ENCODE peak calls at places on chromosomes 3 and 15, in eight cellular contexts. V is GM12878, I is A549, Y is HepG2, Q is HCT116, W is K562, M is SK-N-SH, S is H1. N is an unnamed sample.

GRCh38 chr3:71048948-71049347 is 534.6 kb downstream of the FOXP1 start:
- DNase-seq in W (no peak), V (no peak), S (no peak), Q (no peak), I (no peak), Y (peak; percentile 88), M (no peak), N (peak; percentile 88)

GRCh38 chr3:110343945-110344344 is 727.7 kb upstream of the NECTIN3 start:
- DNase-seq in Y (peak; percentile 19), W (no peak), I (no peak), S (no peak), Q (no peak), V (no peak), M (no peak), N (peak; percentile 9)

GRCh38 chr3:12239301-12239700 is 49.6 kb upstream of the PPARG start:
- DNase-seq in W (no peak), M (no peak), V (no peak), Y (no peak), Q (no peak), S (no peak), I (no peak), N (no peak)

GRCh38 chr3:111881480-111881879 is 22.4 kb downstream of the PHLDB2 start:
- DNase-seq in S (no peak), Y (no peak), Q (no peak), I (no peak), W (no peak), M (no peak), V (no peak), N (no peak)

GRCh38 chr15:48974865-48975264 is 11.1 kb upstream of the SHC4 start:
- DNase-seq in S (no peak), Q (peak; percentile 8), W (peak; percentile 31), V (no peak), I (peak; percentile 4), M (peak; percentile 54), Y (no peak), N (peak; percentile 5)

GRCh38 chr15:59373215-59373614 is 544 bp upstream of the MYO1E start:
- DNase-seq in Q (no peak), W (no peak), I (no peak), Y (no peak), S (no peak), V (no peak), M (no peak), N (no peak)

GRCh38 chr15:85603160-85603559 is 191.6 kb downstream of the KLHL25 start:
- DNase-seq in Q (no peak), V (no peak), I (no peak), M (no peak), S (no peak), Y (no peak), W (no peak), N (no peak)

GRCh38 chr3:137771401-137772230 is 7.5 kb downstream of the SOX14 start:
- DNase-seq in V (no peak), Y (no peak), M (peak; percentile 39), S (peak; percentile 65), Q (no peak), I (no peak), W (no peak), N (no peak)

GRCh38 chr3:170721563-170721962 is 135.7 kb upstream of the SLC7A14 start:
- DNase-seq in S (no peak), Y (no peak), V (no peak), W (no peak), M (no peak), Q (no peak), I (no peak), N (no peak)

GRCh38 chr15:29059871-29060640 is 174.3 kb downstream of the APBA2 start:
- DNase-seq in Q (no peak), W (no peak), M (no peak), I (no peak), Y (no peak), V (no peak), S (no peak), N (no peak)

GRCh38 chr3:64761729-64762432 is 74.1 kb upstream of the ADAMTS9 start:
- DNase-seq in W (no peak), Y (no peak), V (no peak), Q (no peak), I (no peak), M (no peak), S (no peak), N (no peak)

GRCh38 chr3:129605593-129606521 is 619 bp downstream of the PLXND1 start:
- DNase-seq in V (no peak), M (peak; percentile 78), Q (no peak), I (peak; percentile 36), Y (no peak), S (peak; percentile 82), W (peak; percentile 39), N (peak; percentile 67)

GRCh38 chr15:63198315-63198714 is 8.9 kb downstream of the RAB8B start:
- DNase-seq in Y (no peak), Q (no peak), V (no peak), I (no peak), M (no peak), S (no peak), W (no peak), N (no peak)

GRCh38 chr3:12959838-12960378 is 113.3 kb downstream of the IQSEC1 start:
- DNase-seq in W (peak; percentile 44), Q (no peak), V (no peak), I (no peak), Y (no peak), S (no peak), M (no peak), N (peak; percentile 39)

GRCh38 chr3:13262493-13263211 is 157.5 kb downstream of the NUP210 start:
- DNase-seq in Y (peak; percentile 99), Q (no peak), W (no peak), M (no peak), I (no peak), S (no peak), V (peak; percentile 37), N (no peak)

GRCh38 chr3:152835311-152836102 is 576 bp downstream of the P2RY1 start:
- DNase-seq in W (peak; percentile 52), S (peak; percentile 72), V (no peak), I (peak; percentile 19), M (peak; percentile 62), Q (no peak), Y (no peak), N (peak; percentile 55)

GRCh38 chr3:112114558-112115160 is 18.4 kb downstream of the GCSAM start:
- DNase-seq in Y (no peak), I (no peak), S (no peak), Q (no peak), M (no peak), W (no peak), V (no peak), N (no peak)

GRCh38 chr3:5014431-5014830 is 35.2 kb downstream of the BHLHE40 start:
- DNase-seq in V (no peak), S (no peak), Y (no peak), I (no peak), M (no peak), Q (no peak), W (no peak), N (no peak)

GRCh38 chr3:81568378-81568777 is 193.1 kb downstream of the GBE1 start:
- DNase-seq in V (no peak), W (no peak), Q (no peak), Y (no peak), M (no peak), S (no peak), I (no peak), N (no peak)

DNA sequence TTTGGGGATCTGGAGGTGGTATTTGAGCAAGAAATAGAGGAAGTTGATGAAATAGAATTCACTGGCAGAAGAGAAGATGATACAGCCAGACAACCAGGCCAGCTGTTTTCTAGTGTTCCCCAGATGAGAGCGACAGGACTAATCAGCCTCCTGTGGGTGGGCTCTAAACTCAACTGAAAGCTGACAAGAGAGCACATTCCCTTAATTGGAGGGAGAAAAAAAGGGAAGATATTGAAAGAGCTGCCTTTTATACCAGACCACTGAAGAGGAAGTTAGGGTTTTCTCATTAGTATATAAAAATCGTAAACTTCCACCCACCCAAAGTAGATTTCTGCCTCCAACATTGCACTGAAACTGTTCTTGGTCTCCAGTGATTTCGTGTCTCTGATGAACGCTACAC is 6.5 kb upstream of the TM4SF19 start:
- DNase-seq in V (no peak), M (no peak), S (peak; percentile 1), Q (no peak), Y (no peak), W (no peak), I (no peak), N (no peak)
- TF ChIP-seq MAX in V (no peak), M (no peak), S (no peak), Q (no peak), Y (no peak), W (no peak), I (no peak), N (no peak)

GRCh38 chr3:43072361-43072760 is 33.5 kb downstream of the POMGNT2 start:
- DNase-seq in Q (no peak), Y (no peak), I (no peak), S (peak; percentile 28), V (no peak), W (no peak), M (no peak), N (no peak)
- H3K4me2 ChIP-seq in Q (no peak overlapping the region), Y (no peak overlapping the region), I (no peak overlapping the region), S (no peak overlapping the region), V (no peak overlapping the region), W (no peak overlapping the region), M (no peak overlapping the region), N (no peak overlapping the region)

DNA sequence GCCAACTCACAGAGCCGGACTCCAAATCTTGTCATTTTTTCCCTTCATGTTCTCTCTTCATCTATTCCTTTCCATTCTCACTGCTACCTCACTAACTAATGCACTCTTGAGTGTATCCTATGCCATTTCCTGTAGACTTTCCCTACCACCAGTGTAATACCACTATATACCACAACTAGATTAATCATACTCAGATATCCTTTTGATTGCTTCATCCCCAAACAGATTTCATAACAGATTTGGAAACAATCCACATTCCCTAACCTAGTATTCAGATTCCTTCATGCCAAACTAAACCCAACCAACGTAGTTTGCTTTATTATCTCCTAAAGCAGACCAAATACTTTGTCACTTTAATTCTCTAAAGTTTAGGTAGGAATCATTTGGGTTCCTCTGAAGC is 2.6 kb upstream of the PLOD2 start:
- DNase-seq in Q (no peak), W (no peak), I (peak; percentile 77), V (no peak), M (no peak), S (no peak), Y (no peak), N (peak; percentile 75)
- TF ChIP-seq CTCF in Q (no peak), W (no peak), I (no peak), V (no peak), M (peak; percentile 27), S (no peak), Y (no peak), N (no peak)

DNA sequence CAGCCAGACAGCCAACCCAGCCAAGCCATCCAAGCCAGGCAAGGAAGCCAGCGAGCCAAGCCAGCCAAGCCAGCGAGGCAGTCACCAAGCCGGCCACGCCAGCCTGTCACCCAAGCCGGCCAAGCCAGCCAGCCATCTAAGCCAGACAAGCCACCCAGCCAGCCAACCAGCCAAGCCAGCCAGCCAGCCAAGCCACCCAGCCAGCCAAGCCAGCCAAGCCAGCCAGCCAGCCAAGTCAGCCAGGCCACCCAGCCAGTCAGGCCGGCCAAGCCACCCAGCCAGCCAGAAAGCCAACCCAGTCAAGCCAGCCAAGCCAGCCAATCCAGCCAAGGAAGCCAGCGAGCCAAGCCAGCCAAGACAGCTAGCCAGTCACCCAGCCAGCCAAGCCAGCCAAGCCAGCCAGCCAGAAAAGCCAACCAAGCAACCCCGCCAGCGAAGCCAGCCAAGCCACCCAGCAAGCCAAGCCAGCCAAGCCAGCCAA is 201.2 kb downstream of the GOLGA6L6 start:
- DNase-seq in S (no peak), W (peak; percentile 29), Y (no peak), Q (no peak), I (no peak), M (peak; percentile 34), V (no peak), N (peak; percentile 2)
- TF ChIP-seq MAX in S (no peak), W (no peak), Y (no peak), Q (no peak), I (no peak), M (no peak), V (no peak), N (no peak)

GRCh38 chr15:47358876-47359275 is 358.4 kb upstream of the SEMA6D start:
- DNase-seq in Y (no peak), S (no peak), Q (no peak), I (no peak), V (no peak), M (no peak), W (no peak), N (no peak)
- H3K4me2 ChIP-seq in Y (no peak overlapping the region), S (no peak overlapping the region), Q (no peak overlapping the region), I (no peak overlapping the region), V (no peak overlapping the region), M (no peak overlapping the region), W (no peak overlapping the region), N (no peak overlapping the region)